ENCODE peak calls at places on chromosome 10, in eight cellular contexts. F, X, J, C, K, R, P and W are unnamed samples.

GRCh38 chr10:100829103-100829870 is 83.5 kb upstream of the SLF2 start:
- DNase-seq in X (no peak), C (no peak), F (no peak), P (no peak), J (no peak), R (peak; percentile 54), K (peak; percentile 5), W (no peak)

GRCh38 chr10:97116534-97117162 is 69.1 kb downstream of the SLIT1 start:
- DNase-seq in X (no peak), K (peak; percentile 89), F (peak; percentile 58), P (no peak), J (peak; percentile 55), R (no peak), C (no peak), W (no peak)

GRCh38 chr10:69749180-69750010 is 52.3 kb upstream of the COL13A1 start:
- DNase-seq in R (no peak), F (no peak), J (no peak), P (no peak), C (no peak), X (no peak), K (no peak), W (no peak)

GRCh38 chr10:32983333-32983909 is 25.4 kb upstream of the ITGB1 start:
- DNase-seq in R (peak; percentile 54), K (no peak), J (no peak), P (peak; percentile 92), X (no peak), F (no peak), C (no peak), W (no peak)

GRCh38 chr10:19651549-19651948 is 164.7 kb upstream of the PLXDC2 start:
- DNase-seq in R (no peak), J (no peak), K (no peak), X (no peak), C (no peak), P (no peak), F (no peak), W (no peak)

GRCh38 chr10:7563770-7564169 is 103.0 kb downstream of the ITIH5 start:
- DNase-seq in R (no peak), K (no peak), F (no peak), J (peak; percentile 89), P (no peak), X (no peak), C (no peak), W (no peak)

GRCh38 chr10:60951272-60951724 is 7.3 kb upstream of the RHOBTB1 start:
- DNase-seq in F (no peak), J (peak; percentile 11), P (no peak), R (no peak), C (no peak), X (no peak), K (peak; percentile 81), W (no peak)

GRCh38 chr10:93061594-93062498 is 1.2 kb downstream of the CYP26C1 start:
- DNase-seq in P (no peak), R (no peak), J (no peak), F (no peak), C (no peak), X (no peak), K (no peak), W (no peak)

GRCh38 chr10:44958196-44958896 is 1.3 kb upstream of the RASSF4 start:
- DNase-seq in R (no peak), C (no peak), F (no peak), J (no peak), X (peak; percentile 74), K (no peak), P (peak; percentile 47), W (no peak)

GRCh38 chr10:91340613-91341362 is 69.4 kb upstream of the HECTD2 start:
- DNase-seq in J (peak; percentile 73), F (no peak), C (peak; percentile 53), K (peak; percentile 81), X (no peak), P (no peak), R (no peak), W (no peak)

GRCh38 chr10:3777876-3778707 is 6.9 kb downstream of the KLF6 start:
- DNase-seq in C (no peak), P (no peak), R (no peak), K (no peak), J (no peak), F (no peak), X (peak; percentile 40), W (no peak)

GRCh38 chr10:49568235-49568634 is 29.3 kb upstream of the ERCC6 start:
- DNase-seq in J (no peak), X (no peak), F (no peak), C (no peak), K (no peak), R (no peak), P (no peak), W (no peak)

GRCh38 chr10:11551915-11552602 is 59.4 kb downstream of the USP6NL start:
- DNase-seq in C (no peak), P (peak; percentile 76), R (no peak), F (no peak), X (no peak), J (no peak), K (peak; percentile 4), W (no peak)

GRCh38 chr10:31707578-31708411 is 220.8 kb downstream of the ARHGAP12 start:
- DNase-seq in R (peak; percentile 56), F (no peak), C (no peak), K (peak; percentile 63), J (no peak), X (no peak), P (no peak), W (no peak)

GRCh38 chr10:125531470-125531869 is 151.5 kb downstream of the TEX36 start:
- DNase-seq in F (no peak), P (no peak), C (peak; percentile 49), R (no peak), J (peak; percentile 54), X (no peak), K (peak; percentile 11), W (no peak)

GRCh38 chr10:49072166-49072885 is 43.0 kb downstream of the VSTM4 start:
- DNase-seq in C (no peak), F (no peak), P (no peak), R (no peak), J (no peak), X (no peak), K (no peak), W (no peak)